ENCODE peak calls at places on chromosomes 13 and 19, in four cellular contexts. E is H1, W is WTC11, D is HepG2. C is an unnamed sample.

GRCh38 chr13:31225998-31226675 is 26.4 kb downstream of the B3GLCT start:
- DNase-seq in E (no peak), W (no peak), D (no peak), C (no peak)

GRCh38 chr13:110161112-110161897 is 145.7 kb downstream of the COL4A1 start:
- DNase-seq in E (no peak), W (no peak), D (no peak), C (no peak)

GRCh38 chr13:29484796-29485195 is 110.7 kb downstream of the SLC7A1 start:
- DNase-seq in E (no peak), W (no peak), D (no peak), C (no peak)

GRCh38 chr19:32224371-32225244 is 120.8 kb upstream of the ZNF507 start:
- DNase-seq in E (no peak), W (peak), D (peak), C (peak)

GRCh38 chr19:19420570-19421301 is 15.3 kb downstream of the GATAD2A start:
- DNase-seq in E (no peak), W (no peak), D (no peak), C (no peak)

GRCh38 chr13:90389537-90389936 is 958.0 kb upstream of the MIR17HG start:
- DNase-seq in E (no peak), W (no peak), D (no peak), C (no peak)

GRCh38 chr19:23772668-23773063 is 14.0 kb upstream of the ZNF681 start:
- DNase-seq in E (no peak), W (no peak), D (no peak), C (no peak)

GRCh38 chr13:98202026-98202425 is 25.0 kb upstream of the RNF113B start:
- DNase-seq in E (no peak), W (no peak), D (peak), C (no peak)

GRCh38 chr19:58279042-58279924 is 528 bp downstream of the ZNF8 start:
- DNase-seq in E (peak), W (peak), D (peak), C (peak)

GRCh38 chr13:34044660-34045080 is 226.7 kb downstream of the RFC3 start:
- DNase-seq in E (no peak), W (no peak), D (no peak), C (no peak)

GRCh38 chr19:31350033-31350692 is 927 bp upstream of the TSHZ3 start:
- DNase-seq in E (no peak), W (no peak), D (no peak), C (peak)

GRCh38 chr13:36804588-36804987 is 14.4 kb upstream of the RFXAP start:
- DNase-seq in E (no peak), W (no peak), D (no peak), C (no peak)

GRCh38 chr19:16208064-16208759 is 10.5 kb downstream of the AP1M1 start:
- DNase-seq in E (no peak), W (peak), D (no peak), C (no peak)

GRCh38 chr13:73870036-73870741 is 264.0 kb downstream of the KLF12 start:
- DNase-seq in E (no peak), W (no peak), D (no peak), C (no peak)

GRCh38 chr19:44757057-44757734 is 8.7 kb downstream of the BCL3 start:
- DNase-seq in E (no peak), W (peak), D (no peak), C (peak)

GRCh38 chr13:73767747-73768315 is 366.4 kb downstream of the KLF12 start:
- DNase-seq in E (no peak), W (peak), D (peak), C (peak)

GRCh38 chr19:39147480-39147879 is 21.9 kb downstream of the PAK4 start:
- DNase-seq in E (no peak), W (no peak), D (no peak), C (no peak)

GRCh38 chr13:110910013-110910890 is 4.6 kb downstream of the ANKRD10 start:
- DNase-seq in E (no peak), W (no peak), D (no peak), C (no peak)

GRCh38 chr13:29800687-29801086 is 49.7 kb downstream of the UBL3 start:
- DNase-seq in E (no peak), W (peak), D (no peak), C (no peak)

GRCh38 chr19:31164666-31165265 is 184.5 kb downstream of the TSHZ3 start:
- DNase-seq in E (no peak), W (no peak), D (no peak), C (no peak)

GRCh38 chr13:33303885-33304284 is 18.3 kb upstream of the STARD13 start:
- DNase-seq in E (no peak), W (no peak), D (no peak), C (no peak)

GRCh38 chr19:54096642-54097106 is 3.9 kb downstream of the OSCAR start:
- DNase-seq in E (no peak), W (peak), D (no peak), C (peak)

GRCh38 chr19:10565028-10565566 is 713 bp downstream of the KRI1 start:
- DNase-seq in E (no peak), W (peak), D (no peak), C (peak)

GRCh38 chr13:45049478-45049877 is 60.1 kb downstream of the GPALPP1 start:
- DNase-seq in E (no peak), W (no peak), D (no peak), C (no peak)

GRCh38 chr13:94712812-94713555 is 639 bp upstream of the SOX21 start:
- DNase-seq in E (no peak), W (peak), D (no peak), C (no peak)

GRCh38 chr19:51469162-51469561 is 9.2 kb upstream of the CEACAM18 start:
- DNase-seq in E (no peak), W (no peak), D (no peak), C (peak)

GRCh38 chr13:98525452-98525851 is 51.5 kb downstream of the STK24 start:
- DNase-seq in E (no peak), W (no peak), D (no peak), C (no peak)

GRCh38 chr19:574658-575526 is 2.5 kb downstream of the BSG start:
- DNase-seq in E (no peak), W (no peak), D (peak), C (peak)

GRCh38 chr19:13597625-13598024 is 91.3 kb upstream of the CACNA1A start:
- DNase-seq in E (no peak), W (peak), D (peak), C (peak)
- TF ChIP-seq ATF3 in E (no peak), W (no peak), D (no peak), C (no peak)

GRCh38 chr19:34962281-34962944 is 1.6 kb downstream of the ZNF792 start:
- DNase-seq in E (no peak), W (no peak), D (peak), C (peak)

GRCh38 chr19:34961775-34962174 is 2.3 kb downstream of the ZNF792 start:
- DNase-seq in E (no peak), W (no peak), D (no peak), C (no peak)

GRCh38 chr19:34964598-34964997 is 569 bp upstream of the ZNF792 start:
- DNase-seq in E (no peak), W (no peak), D (no peak), C (no peak)

GRCh38 chr19:34963531-34964406 is at the start of gene ZNF792:
- DNase-seq in E (peak), W (peak), D (peak), C (peak)

GRCh38 chr19:34962945-34963530 is 991 bp downstream of the ZNF792 start:
- DNase-seq in E (no peak), W (no peak), D (no peak), C (peak)
- TF ChIP-seq ATF3 in E (no peak), W (no peak), D (no peak), C (no peak)

DNA sequence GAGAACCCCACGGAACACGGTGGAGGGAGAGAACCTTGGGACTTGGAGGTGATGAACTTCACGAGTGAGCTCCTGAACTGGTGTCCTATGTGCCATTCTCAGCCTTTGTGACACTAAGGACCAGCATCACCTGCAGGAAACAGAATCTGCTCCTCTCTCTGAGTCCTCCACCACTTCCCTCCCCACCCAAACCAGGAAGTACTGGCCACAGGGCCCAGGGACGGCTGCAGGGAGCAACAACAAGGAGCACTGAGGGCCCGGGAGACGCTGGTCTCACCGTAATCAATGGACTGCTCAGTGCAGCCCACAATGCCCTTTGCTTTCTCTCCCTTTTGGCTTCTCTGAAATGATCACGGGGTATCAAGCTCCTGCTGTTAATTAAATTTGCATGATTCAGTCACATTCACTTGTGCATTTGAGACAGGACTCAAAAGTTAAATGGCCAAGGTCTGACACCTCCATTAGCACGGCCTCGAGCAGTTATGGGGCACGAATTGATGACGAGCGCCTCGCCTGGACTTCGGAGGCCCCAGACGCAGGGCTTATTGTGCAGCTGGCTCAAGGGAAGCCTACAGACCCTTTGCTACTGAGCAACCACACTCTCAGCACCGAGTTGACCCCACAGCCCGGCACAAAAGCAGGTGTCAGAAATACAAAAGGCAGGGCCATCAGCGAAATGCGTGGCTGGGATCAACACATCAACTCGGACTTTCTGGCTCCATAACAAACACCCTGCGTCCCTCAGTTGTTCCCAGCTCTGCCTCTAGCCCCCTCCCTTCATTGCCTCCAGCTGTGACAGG is 18.4 kb downstream of the PEPD start:
- DNase-seq in E (no peak), W (no peak), D (no peak), C (no peak)
- TF ChIP-seq ATF3 in E (no peak), W (no peak), D (no peak), C (no peak)

DNA sequence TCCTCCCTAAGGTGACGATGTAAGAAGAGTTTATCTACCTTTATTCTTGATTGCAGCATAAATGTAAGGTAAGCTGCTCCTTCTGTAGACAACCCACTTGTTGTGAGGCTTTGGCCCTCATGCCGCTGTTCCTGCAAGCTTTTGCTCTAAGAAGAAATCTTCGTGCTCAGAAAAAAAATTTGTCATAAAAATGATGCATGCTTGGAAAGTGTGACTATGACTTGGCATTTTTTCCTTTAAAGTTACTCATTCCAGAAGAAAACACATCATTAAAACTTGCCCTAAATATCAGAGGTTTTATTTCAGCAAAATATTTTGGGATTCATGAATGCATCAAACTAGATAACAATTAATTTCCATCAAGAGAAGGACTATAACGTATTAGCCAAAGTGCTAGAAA is 39.8 kb downstream of the KCTD12 start:
- DNase-seq in E (no peak), W (no peak), D (no peak), C (no peak)
- TF ChIP-seq ATF3 in E (no peak), W (no peak), D (no peak), C (no peak)

GRCh38 chr19:3275068-3275582 is 50.7 kb downstream of the CELF5 start:
- DNase-seq in E (peak), W (peak), D (peak), C (peak)
- TF ChIP-seq ATF3 in E (peak), W (no peak), D (no peak), C (no peak)

DNA sequence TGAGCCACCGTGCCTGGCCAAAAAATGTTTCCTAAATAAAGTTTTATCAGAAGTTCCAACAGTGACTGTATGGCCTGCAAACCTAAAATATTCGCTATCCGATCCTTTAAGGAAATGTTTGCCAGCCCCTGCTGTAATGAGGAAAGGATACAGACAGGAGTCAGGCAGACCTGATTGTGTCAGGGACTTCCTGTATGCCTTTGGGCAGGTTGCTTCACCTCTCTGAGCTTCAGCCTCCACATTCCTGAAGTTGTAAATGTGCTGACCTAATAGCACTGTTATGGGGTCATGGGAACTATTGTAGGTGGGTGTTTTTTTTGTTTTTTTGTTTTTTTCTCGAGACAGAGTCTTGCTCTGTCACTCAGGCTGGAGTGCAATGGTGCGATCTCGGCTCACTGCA is 6.2 kb downstream of the ABHD8 start:
- DNase-seq in E (no peak), W (no peak), D (no peak), C (no peak)
- TF ChIP-seq ATF3 in E (no peak), W (no peak), D (no peak), C (no peak)

GRCh38 chr19:37654525-37654832 is 786 bp downstream of the ZFP30 start:
- DNase-seq in E (no peak), W (no peak), D (no peak), C (no peak)
- TF ChIP-seq ATF3 in E (no peak), W (no peak), D (no peak), C (no peak)

GRCh38 chr19:14580623-14581237 is 2.2 kb upstream of the CLEC17A start:
- DNase-seq in E (no peak), W (no peak), D (no peak), C (peak)
- TF ChIP-seq ATF3 in E (no peak), W (no peak), D (no peak), C (no peak)

GRCh38 chr19:2923510-2923909 is 21.3 kb downstream of the ZNF77 start:
- DNase-seq in E (no peak), W (no peak), D (peak), C (no peak)
- TF ChIP-seq ATF3 in E (no peak), W (no peak), D (no peak), C (no peak)

GRCh38 chr19:6768236-6768785 is 1.1 kb upstream of the SH2D3A start:
- DNase-seq in E (no peak), W (no peak), D (no peak), C (no peak)

GRCh38 chr19:6767081-6767356 is 216 bp downstream of the SH2D3A start:
- DNase-seq in E (no peak), W (no peak), D (peak), C (peak)

GRCh38 chr19:6766357-6767080 is 716 bp downstream of the SH2D3A start:
- DNase-seq in E (no peak), W (no peak), D (no peak), C (peak)

GRCh38 chr19:6767357-6768235 is at the start of gene SH2D3A:
- DNase-seq in E (peak), W (peak), D (peak), C (peak)

DNA sequence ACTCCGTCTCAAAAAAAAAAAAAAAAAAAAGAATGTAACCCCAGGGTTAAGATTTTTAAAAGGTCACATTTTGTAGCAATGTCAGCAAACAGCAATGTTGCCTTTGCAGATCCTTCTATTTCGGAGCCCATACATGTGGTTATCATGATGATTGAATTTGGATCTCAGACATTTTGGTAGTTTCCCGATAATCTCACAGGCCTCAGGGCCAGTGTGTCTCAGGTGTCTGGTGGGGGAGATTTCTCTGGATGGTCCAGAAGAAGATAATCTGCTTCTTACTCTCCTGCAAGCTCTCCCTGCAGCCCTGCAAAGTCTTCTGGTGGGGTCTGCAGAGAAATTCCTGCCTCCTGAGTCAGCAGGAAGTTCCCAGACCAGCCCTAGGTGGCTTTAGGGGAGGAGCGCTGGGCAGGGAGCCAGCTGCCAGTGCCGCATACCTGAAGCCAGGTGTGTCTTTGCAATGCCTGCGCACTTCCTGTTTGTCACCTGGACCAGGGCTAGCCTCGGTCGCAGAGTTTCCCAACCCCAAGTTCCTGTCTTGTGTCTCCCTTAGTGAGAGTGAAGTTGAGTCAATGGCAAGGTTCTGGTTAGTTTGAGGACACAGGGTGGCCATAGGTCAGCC is 1.4 kb downstream of the SH2D3A start:
- DNase-seq in E (peak), W (peak), D (peak), C (no peak)
- TF ChIP-seq ATF3 in E (peak), W (no peak), D (no peak), C (no peak)